ENCODE peak calls at places on chromosomes 1 and 21, in four cellular contexts. One of them, this sample, is unnamed.

GRCh38 chr1:198978523-198978922 is 339.7 kb downstream of the PTPRC start:
- DNase-seq in PC-3: no peak
- DNase-seq in IMR-90: no peak
- DNase-seq in neural progenitor cell: no peak
- DNase-seq in this sample: no peak

GRCh38 chr1:45542591-45542990 is 8.0 kb upstream of the AKR1A1 start:
- DNase-seq in PC-3: no peak
- DNase-seq in IMR-90: no peak
- DNase-seq in neural progenitor cell: no peak
- DNase-seq in this sample: no peak

GRCh38 chr1:34419662-34420061 is 243.0 kb downstream of the C1orf94 start:
- DNase-seq in PC-3: no peak
- DNase-seq in IMR-90: no peak
- DNase-seq in neural progenitor cell: peak
- DNase-seq in this sample: peak

GRCh38 chr1:156689960-156690672 is 12.9 kb upstream of the NES start:
- DNase-seq in PC-3: no peak
- DNase-seq in IMR-90: no peak
- DNase-seq in neural progenitor cell: peak
- DNase-seq in this sample: no peak

GRCh38 chr1:210746024-210746423 is 387.9 kb downstream of the KCNH1 start:
- DNase-seq in PC-3: no peak
- DNase-seq in IMR-90: no peak
- DNase-seq in neural progenitor cell: no peak
- DNase-seq in this sample: no peak

GRCh38 chr1:22420456-22421053 is 31.1 kb upstream of the ZBTB40 start:
- DNase-seq in PC-3: peak
- DNase-seq in IMR-90: peak
- DNase-seq in neural progenitor cell: peak
- DNase-seq in this sample: peak

GRCh38 chr1:163983097-163983496 is 575.9 kb upstream of the PBX1 start:
- DNase-seq in PC-3: no peak
- DNase-seq in IMR-90: no peak
- DNase-seq in neural progenitor cell: no peak
- DNase-seq in this sample: no peak

GRCh38 chr1:235549361-235550139 is 45.3 kb upstream of the B3GALNT2 start:
- DNase-seq in PC-3: no peak
- DNase-seq in IMR-90: no peak
- DNase-seq in neural progenitor cell: no peak
- DNase-seq in this sample: no peak

GRCh38 chr1:39387452-39387851 is 104.0 kb upstream of the BMP8A start:
- DNase-seq in PC-3: peak
- DNase-seq in IMR-90: peak
- DNase-seq in neural progenitor cell: no peak
- DNase-seq in this sample: peak

GRCh38 chr21:45152265-45152746 is 77.9 kb downstream of the ADARB1 start:
- DNase-seq in PC-3: no peak
- DNase-seq in IMR-90: no peak
- DNase-seq in neural progenitor cell: peak
- DNase-seq in this sample: no peak

GRCh38 chr1:21775985-21776562 is 6.9 kb downstream of the USP48 start:
- DNase-seq in PC-3: peak
- DNase-seq in IMR-90: peak
- DNase-seq in neural progenitor cell: no peak
- DNase-seq in this sample: peak

GRCh38 chr1:8571200-8571984 is 246.0 kb downstream of the RERE start:
- DNase-seq in PC-3: peak
- DNase-seq in IMR-90: peak
- DNase-seq in neural progenitor cell: peak
- DNase-seq in this sample: peak
- H3K4me2 ChIP-seq in PC-3: no peak
- H3K4me2 ChIP-seq in IMR-90: peak
- H3K4me2 ChIP-seq in neural progenitor cell: peak
- H3K4me2 ChIP-seq in this sample: peak

DNA sequence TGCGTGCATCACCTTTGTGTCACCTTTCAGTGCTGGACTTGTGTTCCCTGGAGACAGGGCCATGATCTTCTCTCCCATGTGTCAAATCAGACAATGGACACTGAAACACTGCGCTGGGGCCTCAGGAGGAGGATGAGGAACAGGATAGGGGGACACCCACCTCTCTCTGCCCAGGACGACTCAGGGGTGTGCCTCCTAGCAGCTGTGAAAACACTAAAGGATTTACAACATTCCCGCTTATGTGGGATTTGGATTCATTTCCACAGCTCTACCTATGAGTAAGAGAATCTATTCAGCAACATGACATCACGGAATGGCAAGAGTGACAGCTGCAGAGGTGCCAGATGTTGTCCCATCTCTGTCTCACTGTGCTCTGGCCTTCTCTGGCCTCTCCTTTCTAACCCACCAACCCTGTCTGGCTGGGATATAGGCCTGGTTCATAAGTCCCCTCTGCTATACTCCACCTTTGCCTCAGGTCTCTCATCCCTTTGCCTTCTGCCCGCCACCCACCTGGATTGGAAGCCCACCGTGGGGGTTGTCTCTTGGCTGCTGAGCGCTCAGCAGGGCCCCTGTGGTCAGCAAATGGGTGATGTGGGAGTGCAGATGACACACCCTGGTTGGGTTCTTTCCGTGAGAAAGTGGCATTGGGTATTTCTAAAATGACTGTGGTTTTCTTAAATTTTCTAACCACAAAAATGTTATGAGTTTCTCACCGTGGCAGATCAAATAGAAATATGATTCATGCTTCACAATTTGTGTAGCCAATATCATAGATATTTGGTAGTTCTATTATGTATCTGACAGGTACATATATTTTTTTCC is 47.1 kb upstream of the TLR5 start:
- DNase-seq in PC-3: peak
- DNase-seq in IMR-90: peak
- DNase-seq in neural progenitor cell: no peak
- DNase-seq in this sample: no peak
- H3K9ac ChIP-seq in PC-3: peak
- H3K9ac ChIP-seq in IMR-90: no peak
- H3K9ac ChIP-seq in neural progenitor cell: no peak
- H3K9ac ChIP-seq in this sample: no peak

GRCh38 chr1:153958111-153958960 is at the start of gene CRTC2:
- DNase-seq in PC-3: peak
- DNase-seq in IMR-90: peak
- DNase-seq in neural progenitor cell: peak
- DNase-seq in this sample: peak
- TF ChIP-seq CTCF in PC-3: peak
- TF ChIP-seq CTCF in IMR-90: peak
- TF ChIP-seq CTCF in neural progenitor cell: no peak
- TF ChIP-seq CTCF in this sample: no peak

DNA sequence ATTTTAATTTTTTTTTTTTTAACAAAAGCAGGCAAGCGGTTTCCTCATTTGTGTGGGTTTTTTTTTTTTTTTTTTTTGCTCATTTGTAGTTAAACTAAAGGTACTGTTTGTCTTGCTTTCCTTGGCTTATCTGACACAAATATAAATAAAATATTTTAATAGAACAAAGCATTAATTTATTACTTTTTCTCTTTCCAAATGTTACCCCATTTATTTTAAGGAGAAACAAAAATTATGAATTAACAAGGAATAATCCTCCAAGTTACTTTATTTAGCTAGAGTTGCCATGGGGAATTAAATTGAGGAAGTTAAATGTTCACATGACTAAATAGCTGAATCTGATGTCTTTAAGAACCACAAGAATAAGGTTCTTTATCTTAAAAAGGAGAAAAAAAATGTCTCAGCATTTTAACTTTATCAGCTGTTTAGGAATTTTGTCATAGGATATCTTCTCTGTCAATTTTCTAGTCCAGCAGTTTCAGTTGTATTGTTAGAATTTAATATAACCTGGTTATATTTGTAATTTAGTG is 12.3 kb downstream of the ATG4C start:
- DNase-seq in PC-3: no peak
- DNase-seq in IMR-90: no peak
- DNase-seq in neural progenitor cell: no peak
- DNase-seq in this sample: no peak
- H3K4me2 ChIP-seq in PC-3: no peak
- H3K4me2 ChIP-seq in IMR-90: no peak
- H3K4me2 ChIP-seq in neural progenitor cell: no peak
- H3K4me2 ChIP-seq in this sample: no peak

DNA sequence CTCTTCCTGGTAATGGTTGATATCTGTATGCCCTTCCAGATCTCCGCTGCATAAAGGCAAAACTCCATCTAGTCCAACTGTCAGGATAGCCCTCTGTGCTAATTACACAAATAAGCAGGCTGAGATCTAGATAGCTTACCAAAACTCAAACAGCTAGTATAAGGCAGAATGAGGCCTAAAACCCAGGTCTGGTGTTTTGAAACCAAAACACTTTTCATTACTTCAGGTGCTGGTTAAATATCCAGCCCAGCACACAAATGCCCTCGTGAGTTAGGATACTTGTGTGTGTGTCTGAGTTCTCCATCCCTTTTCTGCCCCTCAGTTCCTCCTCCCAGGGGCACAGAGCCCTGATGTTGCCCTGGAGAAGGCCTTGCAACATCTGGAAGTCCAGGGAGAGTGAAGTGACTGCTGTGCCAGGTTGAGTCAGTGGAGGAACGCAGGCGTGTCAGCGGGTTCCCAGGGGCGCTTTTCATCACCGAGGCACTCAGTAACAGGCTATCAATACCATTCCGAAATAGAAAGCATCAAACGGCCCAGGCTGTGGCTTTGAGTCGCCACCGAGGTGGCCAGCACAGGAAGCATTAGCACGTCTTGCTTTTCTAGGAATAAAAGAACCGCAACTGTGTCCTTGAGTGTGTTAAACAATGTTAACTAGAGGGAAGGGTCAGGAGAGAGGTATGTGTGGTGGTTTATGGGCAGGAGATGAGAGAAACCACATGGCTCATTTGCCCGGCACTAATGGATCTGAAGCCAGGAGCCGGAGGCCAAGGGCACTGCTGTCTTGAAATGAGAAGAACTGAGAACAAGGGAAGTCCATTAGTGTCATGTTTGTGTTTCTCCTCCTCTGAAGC is 90.7 kb upstream of the WLS start:
- DNase-seq in PC-3: no peak
- DNase-seq in IMR-90: peak
- DNase-seq in neural progenitor cell: no peak
- DNase-seq in this sample: peak
- H3K9ac ChIP-seq in PC-3: no peak
- H3K9ac ChIP-seq in IMR-90: no peak
- H3K9ac ChIP-seq in neural progenitor cell: no peak
- H3K9ac ChIP-seq in this sample: no peak

GRCh38 chr21:18204931-18205330 is 39.7 kb upstream of the CHODL start:
- DNase-seq in PC-3: no peak
- DNase-seq in IMR-90: no peak
- DNase-seq in neural progenitor cell: peak
- DNase-seq in this sample: no peak
- TF ChIP-seq CTCF in PC-3: no peak
- TF ChIP-seq CTCF in IMR-90: no peak
- TF ChIP-seq CTCF in neural progenitor cell: peak
- TF ChIP-seq CTCF in this sample: no peak

GRCh38 chr1:194043984-194044755 is 857.8 kb upstream of the B3GALT2 start:
- DNase-seq in PC-3: peak
- DNase-seq in IMR-90: peak
- DNase-seq in neural progenitor cell: no peak
- DNase-seq in this sample: peak

GRCh38 chr1:194045416-194045815 is 859.0 kb upstream of the B3GALT2 start:
- DNase-seq in PC-3: peak
- DNase-seq in IMR-90: peak
- DNase-seq in neural progenitor cell: no peak
- DNase-seq in this sample: peak

GRCh38 chr1:194044892-194045291 is 858.5 kb upstream of the B3GALT2 start:
- DNase-seq in PC-3: no peak
- DNase-seq in IMR-90: no peak
- DNase-seq in neural progenitor cell: no peak
- DNase-seq in this sample: no peak

GRCh38 chr1:194033646-194034045 is 847.2 kb upstream of the B3GALT2 start:
- DNase-seq in PC-3: no peak
- DNase-seq in IMR-90: no peak
- DNase-seq in neural progenitor cell: no peak
- DNase-seq in this sample: no peak

DNA sequence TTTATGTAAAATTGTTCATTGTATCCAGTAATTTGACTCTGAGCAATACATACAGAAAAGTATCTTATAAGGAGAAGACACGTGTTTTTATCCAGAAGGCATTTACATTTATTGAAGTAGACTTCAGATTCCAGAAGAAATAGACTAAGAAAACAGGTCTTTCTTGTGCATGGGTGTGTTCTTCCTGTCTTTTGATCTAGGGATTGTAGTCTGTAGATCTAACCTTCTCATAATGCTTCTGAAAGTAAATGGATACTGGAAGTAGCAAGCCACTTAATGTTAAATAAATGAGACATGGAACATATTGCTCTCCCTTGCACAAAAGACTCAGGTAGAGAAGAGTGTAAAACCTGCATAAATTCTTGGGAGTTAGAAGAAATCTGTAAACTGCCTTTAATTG is 853.2 kb upstream of the B3GALT2 start:
- DNase-seq in PC-3: no peak
- DNase-seq in IMR-90: no peak
- DNase-seq in neural progenitor cell: no peak
- DNase-seq in this sample: no peak
- H3K4me2 ChIP-seq in PC-3: no peak
- H3K4me2 ChIP-seq in IMR-90: no peak
- H3K4me2 ChIP-seq in neural progenitor cell: no peak
- H3K4me2 ChIP-seq in this sample: no peak